ENCODE peak calls at places on chromosome 15, in six cellular contexts. One of them, this sample, is unnamed.

GRCh38 chr15:48406911-48407310 is 75.7 kb downstream of the DUT start:
- DNase-seq in mammary epithelial cell: no peak
- DNase-seq in Peyer's patch: no peak
- DNase-seq in mesenchymal stem cell: no peak
- DNase-seq in aorta: no peak
- DNase-seq in GM23338: peak; percentile 45
- DNase-seq in this sample: no peak

GRCh38 chr15:80068578-80068977 is 9.1 kb downstream of the ZFAND6 start:
- DNase-seq in mesenchymal stem cell: no peak
- DNase-seq in mammary epithelial cell: no peak
- DNase-seq in aorta: no peak
- DNase-seq in Peyer's patch: no peak
- DNase-seq in GM23338: no peak
- DNase-seq in this sample: no peak

GRCh38 chr15:58200739-58201138 is 62.6 kb downstream of the AQP9 start:
- DNase-seq in Peyer's patch: no peak
- DNase-seq in aorta: no peak
- DNase-seq in GM23338: no peak
- DNase-seq in mesenchymal stem cell: no peak
- DNase-seq in mammary epithelial cell: no peak
- DNase-seq in this sample: no peak

GRCh38 chr15:51837784-51838183 is 8.3 kb downstream of the TMOD3 start:
- DNase-seq in aorta: no peak
- DNase-seq in mesenchymal stem cell: no peak
- DNase-seq in Peyer's patch: no peak
- DNase-seq in mammary epithelial cell: no peak
- DNase-seq in GM23338: no peak
- DNase-seq in this sample: no peak

GRCh38 chr15:78301326-78301725 is 1.9 kb upstream of the SKIC8 start:
- DNase-seq in mesenchymal stem cell: peak; percentile 3
- DNase-seq in Peyer's patch: no peak
- DNase-seq in aorta: no peak
- DNase-seq in GM23338: no peak
- DNase-seq in mammary epithelial cell: no peak
- DNase-seq in this sample: peak; percentile 2

GRCh38 chr15:60917469-60918130 is 311.5 kb downstream of the RORA start:
- DNase-seq in Peyer's patch: peak; percentile 61
- DNase-seq in GM23338: no peak
- DNase-seq in mesenchymal stem cell: peak; percentile 23
- DNase-seq in mammary epithelial cell: no peak
- DNase-seq in aorta: no peak
- DNase-seq in this sample: no peak

GRCh38 chr15:31993062-31993461 is 37.3 kb upstream of the CHRNA7 start:
- DNase-seq in Peyer's patch: no peak
- DNase-seq in aorta: no peak
- DNase-seq in mesenchymal stem cell: no peak
- DNase-seq in mammary epithelial cell: no peak
- DNase-seq in GM23338: no peak
- DNase-seq in this sample: no peak

GRCh38 chr15:23877502-23878412 is 190.7 kb upstream of the NDN start:
- DNase-seq in mammary epithelial cell: no peak
- DNase-seq in Peyer's patch: peak; percentile 53
- DNase-seq in mesenchymal stem cell: peak; percentile 20
- DNase-seq in GM23338: peak; percentile 95
- DNase-seq in aorta: no peak
- DNase-seq in this sample: no peak

GRCh38 chr15:52441846-52442245 is 86.8 kb downstream of the MYO5A start:
- DNase-seq in mammary epithelial cell: no peak
- DNase-seq in mesenchymal stem cell: no peak
- DNase-seq in aorta: no peak
- DNase-seq in Peyer's patch: no peak
- DNase-seq in GM23338: no peak
- DNase-seq in this sample: no peak

GRCh38 chr15:61064653-61065052 is 164.4 kb downstream of the RORA start:
- DNase-seq in Peyer's patch: no peak
- DNase-seq in mammary epithelial cell: no peak
- DNase-seq in mesenchymal stem cell: no peak
- DNase-seq in aorta: no peak
- DNase-seq in GM23338: no peak
- DNase-seq in this sample: no peak

GRCh38 chr15:82750831-82751181 is 41.1 kb upstream of the AP3B2 start:
- DNase-seq in aorta: no peak
- DNase-seq in GM23338: peak; percentile 39
- DNase-seq in mammary epithelial cell: no peak
- DNase-seq in Peyer's patch: no peak
- DNase-seq in mesenchymal stem cell: no peak
- DNase-seq in this sample: no peak

GRCh38 chr15:80904941-80905532 is 84.6 kb downstream of the MESD start:
- DNase-seq in Peyer's patch: no peak
- DNase-seq in GM23338: peak; percentile 16
- DNase-seq in mammary epithelial cell: no peak
- DNase-seq in mesenchymal stem cell: peak; percentile 73
- DNase-seq in aorta: no peak
- DNase-seq in this sample: no peak

GRCh38 chr15:95284933-95285401 is 1045.5 kb upstream of the NR2F2 start:
- DNase-seq in mesenchymal stem cell: peak; percentile 76
- DNase-seq in mammary epithelial cell: no peak
- DNase-seq in Peyer's patch: no peak
- DNase-seq in aorta: no peak
- DNase-seq in GM23338: peak; percentile 29
- DNase-seq in this sample: no peak

GRCh38 chr15:29570931-29571727 is 251.1 kb downstream of the TJP1 start:
- DNase-seq in GM23338: peak; percentile 84
- DNase-seq in mesenchymal stem cell: peak; percentile 11
- DNase-seq in Peyer's patch: no peak
- DNase-seq in mammary epithelial cell: peak; percentile 27
- DNase-seq in aorta: no peak
- DNase-seq in this sample: no peak

GRCh38 chr15:51678081-51678480 is 3.2 kb upstream of the SCG3 start:
- DNase-seq in Peyer's patch: no peak
- DNase-seq in GM23338: no peak
- DNase-seq in mesenchymal stem cell: peak; percentile 7
- DNase-seq in aorta: no peak
- DNase-seq in mammary epithelial cell: peak; percentile 17
- DNase-seq in this sample: no peak

GRCh38 chr15:60758961-60759729 is 280.2 kb upstream of the ICE2 start:
- DNase-seq in mammary epithelial cell: peak; percentile 76
- DNase-seq in GM23338: no peak
- DNase-seq in Peyer's patch: no peak
- DNase-seq in aorta: no peak
- DNase-seq in mesenchymal stem cell: peak; percentile 97
- DNase-seq in this sample: no peak

GRCh38 chr15:25613113-25613512 is 174.3 kb upstream of the UBE3A start:
- DNase-seq in mammary epithelial cell: no peak
- DNase-seq in Peyer's patch: no peak
- DNase-seq in aorta: no peak
- DNase-seq in mesenchymal stem cell: no peak
- DNase-seq in GM23338: no peak
- DNase-seq in this sample: no peak

GRCh38 chr15:49697121-49697520 is 76.3 kb downstream of the DTWD1 start:
- DNase-seq in aorta: no peak
- DNase-seq in Peyer's patch: no peak
- DNase-seq in mesenchymal stem cell: peak; percentile 29
- DNase-seq in GM23338: no peak
- DNase-seq in mammary epithelial cell: peak; percentile 14
- DNase-seq in this sample: no peak

GRCh38 chr15:101124731-101125558 is 126.9 kb downstream of the CHSY1 start:
- DNase-seq in mesenchymal stem cell: peak; percentile 37
- DNase-seq in Peyer's patch: no peak
- DNase-seq in mammary epithelial cell: peak; percentile 14
- DNase-seq in aorta: no peak
- DNase-seq in GM23338: no peak
- DNase-seq in this sample: no peak

GRCh38 chr15:85116066-85116465 is 134.4 kb downstream of the PDE8A start:
- DNase-seq in mammary epithelial cell: peak; percentile 80
- DNase-seq in aorta: no peak
- DNase-seq in mesenchymal stem cell: no peak
- DNase-seq in GM23338: no peak
- DNase-seq in Peyer's patch: no peak
- DNase-seq in this sample: no peak

GRCh38 chr15:35444557-35445204 is 101.3 kb downstream of the DPH6 start:
- DNase-seq in aorta: no peak
- DNase-seq in GM23338: peak; percentile 73
- DNase-seq in mesenchymal stem cell: peak; percentile 66
- DNase-seq in mammary epithelial cell: peak; percentile 28
- DNase-seq in Peyer's patch: peak; percentile 47
- DNase-seq in this sample: no peak

GRCh38 chr15:59283717-59284336 is 77.2 kb downstream of the LDHAL6B start:
- DNase-seq in aorta: no peak
- DNase-seq in mammary epithelial cell: peak; percentile 97
- DNase-seq in mesenchymal stem cell: no peak
- DNase-seq in Peyer's patch: peak; percentile 88
- DNase-seq in GM23338: no peak
- DNase-seq in this sample: peak; percentile 100

GRCh38 chr15:100034191-100034590 is 301.0 kb upstream of the LYSMD4 start:
- DNase-seq in mesenchymal stem cell: no peak
- DNase-seq in Peyer's patch: no peak
- DNase-seq in aorta: no peak
- DNase-seq in GM23338: no peak
- DNase-seq in mammary epithelial cell: no peak
- DNase-seq in this sample: no peak

GRCh38 chr15:36954486-36954885 is 145.9 kb downstream of the MEIS2 start:
- DNase-seq in aorta: no peak
- DNase-seq in Peyer's patch: no peak
- DNase-seq in mesenchymal stem cell: no peak
- DNase-seq in mammary epithelial cell: peak; percentile 31
- DNase-seq in GM23338: no peak
- DNase-seq in this sample: no peak

GRCh38 chr15:69897471-69898237 is 200.1 kb downstream of the TLE3 start:
- DNase-seq in mammary epithelial cell: no peak
- DNase-seq in GM23338: no peak
- DNase-seq in mesenchymal stem cell: no peak
- DNase-seq in Peyer's patch: no peak
- DNase-seq in aorta: no peak
- DNase-seq in this sample: no peak

GRCh38 chr15:72306211-72306785 is 13.7 kb downstream of the CELF6 start:
- DNase-seq in aorta: no peak
- DNase-seq in GM23338: peak; percentile 91
- DNase-seq in mesenchymal stem cell: no peak
- DNase-seq in Peyer's patch: peak; percentile 50
- DNase-seq in mammary epithelial cell: no peak
- DNase-seq in this sample: peak; percentile 70

GRCh38 chr15:57866149-57866736 is 159.7 kb downstream of the POLR2M start:
- DNase-seq in Peyer's patch: peak; percentile 81
- DNase-seq in aorta: peak; percentile 81
- DNase-seq in GM23338: peak; percentile 87
- DNase-seq in mesenchymal stem cell: peak; percentile 46
- DNase-seq in mammary epithelial cell: peak; percentile 36
- DNase-seq in this sample: no peak

GRCh38 chr15:88636654-88637053 is 2.2 kb upstream of the ISG20 start:
- DNase-seq in mesenchymal stem cell: peak; percentile 63
- DNase-seq in Peyer's patch: no peak
- DNase-seq in GM23338: no peak
- DNase-seq in aorta: no peak
- DNase-seq in mammary epithelial cell: no peak
- DNase-seq in this sample: no peak

GRCh38 chr15:70617076-70617910 is 146.1 kb downstream of the UACA start:
- DNase-seq in GM23338: no peak
- DNase-seq in aorta: no peak
- DNase-seq in mesenchymal stem cell: no peak
- DNase-seq in mammary epithelial cell: no peak
- DNase-seq in Peyer's patch: no peak
- DNase-seq in this sample: no peak

GRCh38 chr15:49052662-49053061 is 6.4 kb upstream of the SECISBP2L start:
- DNase-seq in mesenchymal stem cell: no peak
- DNase-seq in Peyer's patch: no peak
- DNase-seq in aorta: no peak
- DNase-seq in GM23338: no peak
- DNase-seq in mammary epithelial cell: no peak
- DNase-seq in this sample: no peak

GRCh38 chr15:44719293-44719999 is 8.1 kb downstream of the B2M start:
- DNase-seq in aorta: no peak
- DNase-seq in mesenchymal stem cell: peak; percentile 67
- DNase-seq in Peyer's patch: peak; percentile 68
- DNase-seq in mammary epithelial cell: no peak
- DNase-seq in GM23338: peak; percentile 33
- DNase-seq in this sample: no peak

DNA sequence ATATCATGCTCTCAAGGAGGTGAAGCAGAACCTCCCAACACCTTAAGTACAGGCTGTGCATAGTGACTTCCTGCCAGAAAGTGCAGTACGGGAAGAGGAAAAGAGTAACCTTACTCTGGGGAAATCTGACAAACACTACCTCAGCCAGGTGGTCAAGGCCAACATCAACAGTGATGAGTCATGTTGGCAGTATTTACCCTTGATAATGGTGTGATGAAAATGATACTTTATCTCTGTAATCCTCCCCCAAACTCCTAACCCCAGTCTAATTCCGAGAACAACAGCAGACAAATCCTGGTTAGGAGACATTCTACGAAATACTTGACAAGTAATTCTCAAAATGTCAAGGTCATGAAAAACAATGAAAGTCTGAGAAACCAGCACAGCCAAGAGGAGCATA is 26.5 kb downstream of the ANKDD1A start:
- DNase-seq in GM23338: no peak
- DNase-seq in mammary epithelial cell: peak; percentile 36
- DNase-seq in aorta: no peak
- DNase-seq in mesenchymal stem cell: no peak
- DNase-seq in Peyer's patch: no peak
- DNase-seq in this sample: no peak
- H3K36me3 ChIP-seq in GM23338: no peaks in the 10 kb centered on the region
- H3K36me3 ChIP-seq in mammary epithelial cell: no peaks in the 10 kb centered on the region
- H3K36me3 ChIP-seq in aorta: no peaks in the 10 kb centered on the region
- H3K36me3 ChIP-seq in mesenchymal stem cell: no peaks in the 10 kb centered on the region
- H3K36me3 ChIP-seq in Peyer's patch: no peaks in the 10 kb centered on the region
- H3K36me3 ChIP-seq in this sample: no peaks in the 10 kb centered on the region

DNA sequence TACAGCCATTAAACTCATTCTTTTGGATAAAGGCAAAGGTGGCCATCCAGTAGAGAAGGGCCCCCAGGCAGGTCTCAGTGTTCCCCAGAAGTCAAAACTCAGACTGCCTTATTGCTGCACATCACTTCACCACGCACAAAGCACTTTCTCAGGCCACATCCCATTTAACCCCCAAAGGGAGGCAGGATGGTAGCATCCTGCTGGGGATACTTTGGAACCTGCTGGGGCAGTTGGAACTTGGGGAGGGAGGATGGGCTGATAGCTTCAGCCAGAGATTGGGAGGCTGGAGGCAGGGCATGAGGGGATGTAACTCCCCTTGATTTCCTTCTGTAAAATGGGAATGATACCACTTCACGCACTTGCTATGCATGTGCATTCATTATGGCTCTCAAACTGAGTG is 5.0 kb downstream of the ITPKA start:
- DNase-seq in mammary epithelial cell: no peak
- DNase-seq in mesenchymal stem cell: no peak
- DNase-seq in Peyer's patch: no peak
- DNase-seq in aorta: no peak
- DNase-seq in GM23338: no peak
- DNase-seq in this sample: no peak
- H3K4me1 ChIP-seq in mammary epithelial cell: peaks cover 37% of the 10 kb centered on the region
- H3K4me1 ChIP-seq in mesenchymal stem cell: peaks cover 45% of the 10 kb centered on the region
- H3K4me1 ChIP-seq in Peyer's patch: peaks cover 45% of the 10 kb centered on the region
- H3K4me1 ChIP-seq in aorta: no peaks in the 10 kb centered on the region
- H3K4me1 ChIP-seq in GM23338: peaks cover 21% of the 10 kb centered on the region
- H3K4me1 ChIP-seq in this sample: no peaks in the 10 kb centered on the region

GRCh38 chr15:40893019-40893723 is 1.1 kb upstream of the VPS18 start:
- DNase-seq in aorta: no peak
- DNase-seq in mesenchymal stem cell: no peak
- DNase-seq in Peyer's patch: no peak
- DNase-seq in mammary epithelial cell: peak; percentile 75
- DNase-seq in GM23338: no peak
- DNase-seq in this sample: peak; percentile 80
- H3K4me3 ChIP-seq in aorta: no peak overlapping the region
- H3K4me3 ChIP-seq in mesenchymal stem cell: peak overlapping the region; percentile 92
- H3K4me3 ChIP-seq in Peyer's patch: no peak overlapping the region
- H3K4me3 ChIP-seq in mammary epithelial cell: no peak overlapping the region
- H3K4me3 ChIP-seq in GM23338: peak overlapping the region; percentile 91
- H3K4me3 ChIP-seq in this sample: no peak overlapping the region

GRCh38 chr15:73572296-73572695 is 60.9 kb downstream of the NPTN start:
- DNase-seq in aorta: no peak
- DNase-seq in GM23338: no peak
- DNase-seq in mammary epithelial cell: no peak
- DNase-seq in Peyer's patch: no peak
- DNase-seq in mesenchymal stem cell: no peak
- DNase-seq in this sample: no peak
- H3K36me3 ChIP-seq in aorta: peaks cover 14% of the 10 kb centered on the region
- H3K36me3 ChIP-seq in GM23338: peaks cover 22% of the 10 kb centered on the region
- H3K36me3 ChIP-seq in mammary epithelial cell: peaks cover 35% of the 10 kb centered on the region
- H3K36me3 ChIP-seq in Peyer's patch: peaks cover 59% of the 10 kb centered on the region
- H3K36me3 ChIP-seq in mesenchymal stem cell: peaks cover 92% of the 10 kb centered on the region
- H3K36me3 ChIP-seq in this sample: peaks cover 87% of the 10 kb centered on the region